ENCODE peak calls at places on chromosomes 3 and 15, in four cellular contexts. One of them, this sample, is unnamed.

GRCh38 chr15:95259513-95259912 is 1028.2 kb downstream of the MCTP2 start:
- DNase-seq in Panc1: peak; percentile 50
- DNase-seq in mammary epithelial cell: peak; percentile 58
- DNase-seq in Karpas-422: peak; percentile 82
- DNase-seq in this sample: peak; percentile 47

GRCh38 chr3:161390200-161390599 is 18.9 kb upstream of the SPTSSB start:
- DNase-seq in Karpas-422: no peak
- DNase-seq in Panc1: no peak
- DNase-seq in mammary epithelial cell: no peak
- DNase-seq in this sample: no peak

GRCh38 chr15:31461911-31462480 is 135.4 kb downstream of the KLF13 start:
- DNase-seq in mammary epithelial cell: no peak
- DNase-seq in Panc1: no peak
- DNase-seq in Karpas-422: no peak
- DNase-seq in this sample: no peak

GRCh38 chr3:161273589-161274218 is 52.6 kb downstream of the NMD3 start:
- DNase-seq in Panc1: no peak
- DNase-seq in mammary epithelial cell: no peak
- DNase-seq in Karpas-422: peak; percentile 70
- DNase-seq in this sample: no peak

GRCh38 chr3:112011376-112011940 is 12.7 kb downstream of the TAGLN3 start:
- DNase-seq in Panc1: no peak
- DNase-seq in mammary epithelial cell: no peak
- DNase-seq in Karpas-422: no peak
- DNase-seq in this sample: no peak

GRCh38 chr15:64580696-64581407 is 120.5 kb downstream of the ZNF609 start:
- DNase-seq in mammary epithelial cell: no peak
- DNase-seq in Panc1: no peak
- DNase-seq in Karpas-422: no peak
- DNase-seq in this sample: no peak

GRCh38 chr15:92654662-92655061 is 913 bp downstream of the FAM174B start:
- DNase-seq in mammary epithelial cell: no peak
- DNase-seq in Panc1: no peak
- DNase-seq in Karpas-422: no peak
- DNase-seq in this sample: no peak

GRCh38 chr3:196009456-196009855 is 72.4 kb downstream of the TFRC start:
- DNase-seq in Karpas-422: no peak
- DNase-seq in Panc1: no peak
- DNase-seq in mammary epithelial cell: no peak
- DNase-seq in this sample: no peak

GRCh38 chr3:105731686-105732085 is 137.1 kb downstream of the CBLB start:
- DNase-seq in Panc1: no peak
- DNase-seq in mammary epithelial cell: no peak
- DNase-seq in Karpas-422: no peak
- DNase-seq in this sample: no peak

GRCh38 chr3:123751478-123751877 is 132.7 kb downstream of the MYLK start:
- DNase-seq in mammary epithelial cell: no peak
- DNase-seq in Karpas-422: no peak
- DNase-seq in Panc1: no peak
- DNase-seq in this sample: no peak

GRCh38 chr3:104805508-104805907 is 561.2 kb upstream of the ALCAM start:
- DNase-seq in mammary epithelial cell: no peak
- DNase-seq in Karpas-422: no peak
- DNase-seq in Panc1: no peak
- DNase-seq in this sample: no peak

GRCh38 chr15:27538325-27538724 is 560.8 kb downstream of the OCA2 start:
- DNase-seq in mammary epithelial cell: no peak
- DNase-seq in Karpas-422: no peak
- DNase-seq in Panc1: no peak
- DNase-seq in this sample: no peak

GRCh38 chr3:140627756-140628155 is 50.1 kb upstream of the TRIM42 start:
- DNase-seq in Karpas-422: no peak
- DNase-seq in mammary epithelial cell: no peak
- DNase-seq in Panc1: no peak
- DNase-seq in this sample: no peak

GRCh38 chr3:185658504-185658912 is 72.4 kb downstream of the SENP2 start:
- DNase-seq in Karpas-422: no peak
- DNase-seq in Panc1: peak; percentile 48
- DNase-seq in mammary epithelial cell: peak; percentile 95
- DNase-seq in this sample: no peak

GRCh38 chr3:101567528-101568317 is 6.1 kb downstream of the TRMT10C start:
- DNase-seq in Panc1: no peak
- DNase-seq in mammary epithelial cell: no peak
- DNase-seq in Karpas-422: peak; percentile 38
- DNase-seq in this sample: no peak

GRCh38 chr3:183449791-183450190 is 21.4 kb upstream of the MCF2L2 start:
- DNase-seq in Karpas-422: no peak
- DNase-seq in Panc1: no peak
- DNase-seq in mammary epithelial cell: no peak
- DNase-seq in this sample: no peak

GRCh38 chr3:156216852-156217251 is 96.5 kb downstream of the KCNAB1 start:
- DNase-seq in mammary epithelial cell: no peak
- DNase-seq in Karpas-422: no peak
- DNase-seq in Panc1: no peak
- DNase-seq in this sample: no peak

GRCh38 chr3:99920530-99921376 is 103.1 kb downstream of the CMSS1 start:
- DNase-seq in Karpas-422: no peak
- DNase-seq in mammary epithelial cell: peak; percentile 61
- DNase-seq in Panc1: no peak
- DNase-seq in this sample: no peak

GRCh38 chr3:58021072-58021959 is 13.1 kb downstream of the FLNB start:
- DNase-seq in mammary epithelial cell: peak; percentile 58
- DNase-seq in Karpas-422: no peak
- DNase-seq in Panc1: no peak
- DNase-seq in this sample: peak; percentile 87

GRCh38 chr3:100114413-100115030 is at the start of gene FILIP1L:
- DNase-seq in Panc1: no peak
- DNase-seq in mammary epithelial cell: no peak
- DNase-seq in Karpas-422: no peak
- DNase-seq in this sample: no peak

GRCh38 chr3:65676592-65676991 is 362.1 kb downstream of the MAGI1 start:
- DNase-seq in Panc1: no peak
- DNase-seq in Karpas-422: no peak
- DNase-seq in mammary epithelial cell: no peak
- DNase-seq in this sample: no peak

DNA sequence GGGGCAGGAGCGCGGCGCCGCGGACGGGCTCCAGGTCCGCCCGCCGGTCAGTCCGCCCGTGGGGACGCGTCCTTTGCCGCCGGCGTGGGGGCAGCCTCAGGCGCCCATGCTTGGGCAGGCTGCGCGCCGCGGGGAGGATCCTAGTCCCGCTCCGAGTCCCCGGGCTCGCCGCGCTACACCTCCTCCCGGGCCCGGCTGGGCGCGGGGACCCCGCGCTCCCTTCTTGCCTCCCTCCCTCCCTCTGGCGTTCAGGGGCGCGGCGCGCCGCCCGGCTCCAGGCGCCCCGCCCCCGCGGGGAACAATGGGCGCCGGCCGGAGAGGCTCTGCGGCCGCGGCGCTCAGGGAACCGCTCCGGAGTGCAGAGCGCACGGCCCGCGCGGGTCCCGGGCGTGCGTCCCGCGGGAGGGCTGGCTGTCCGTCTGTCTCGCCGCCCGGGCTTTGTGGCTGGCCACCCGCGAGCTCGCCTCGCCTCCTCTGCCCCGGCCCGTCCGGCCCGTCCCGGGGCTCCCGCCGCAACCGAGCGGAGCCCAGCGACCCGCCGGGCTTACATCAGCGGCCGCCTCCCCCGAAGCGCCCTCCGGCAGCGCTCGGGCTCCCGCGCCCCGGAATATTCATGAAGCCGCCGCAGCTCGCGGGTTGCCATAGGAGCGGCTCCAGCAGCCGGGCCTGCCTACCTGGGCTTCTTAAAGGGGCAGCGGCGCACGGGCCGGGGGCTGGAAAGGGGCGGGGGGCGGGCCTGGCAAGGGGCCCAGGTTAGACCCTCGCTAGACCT is at the start of gene HCN4:
- DNase-seq in Panc1: no peak
- DNase-seq in mammary epithelial cell: no peak
- DNase-seq in Karpas-422: no peak
- DNase-seq in this sample: no peak
- H3K4me3 ChIP-seq in Panc1: peak within 1 kb of the TSS; percentile 38
- H3K4me3 ChIP-seq in mammary epithelial cell: no peak within 1 kb of the TSS
- H3K4me3 ChIP-seq in Karpas-422: no peak within 1 kb of the TSS
- H3K4me3 ChIP-seq in this sample: peak within 1 kb of the TSS; percentile 82

GRCh38 chr15:100384108-100384410 is 42.3 kb upstream of the ADAMTS17 start:
- DNase-seq in mammary epithelial cell: no peak
- DNase-seq in Karpas-422: no peak
- DNase-seq in Panc1: no peak
- DNase-seq in this sample: no peak
- H3K9me3 ChIP-seq in mammary epithelial cell: peaks cover 16% of the 10 kb centered on the region
- H3K9me3 ChIP-seq in Karpas-422: no peaks in the 10 kb centered on the region
- H3K9me3 ChIP-seq in Panc1: peaks cover 6% of the 10 kb centered on the region
- H3K9me3 ChIP-seq in this sample: peaks cover 7% of the 10 kb centered on the region

DNA sequence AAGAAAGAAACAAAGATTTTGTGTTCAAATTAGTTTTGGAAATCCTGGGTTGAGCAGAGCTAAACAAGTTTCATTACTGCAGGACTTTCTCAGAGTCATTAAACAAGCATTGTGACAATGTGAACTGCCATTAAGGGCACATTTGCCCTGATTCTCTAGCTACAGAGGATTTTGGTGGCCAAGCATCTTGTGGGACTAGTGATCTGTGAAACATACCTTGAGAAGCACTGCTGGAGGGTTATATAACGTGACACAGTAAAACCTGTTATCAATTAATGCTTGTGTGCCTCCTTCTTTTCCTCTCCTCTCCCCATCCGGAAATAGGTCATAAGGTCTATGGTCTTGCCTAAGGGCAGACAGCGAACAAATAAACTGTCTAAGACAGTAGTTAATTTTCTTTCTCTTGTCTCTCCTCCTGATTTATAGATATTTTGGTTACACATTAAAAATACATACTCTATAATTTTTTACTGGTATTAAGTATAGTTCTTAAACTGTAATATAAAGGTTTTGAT is 167.3 kb upstream of the NANOGP8 start:
- DNase-seq in mammary epithelial cell: no peak
- DNase-seq in Karpas-422: no peak
- DNase-seq in Panc1: no peak
- DNase-seq in this sample: no peak
- H3K4me3 ChIP-seq in mammary epithelial cell: no peak overlapping the region
- H3K4me3 ChIP-seq in Karpas-422: no peak overlapping the region
- H3K4me3 ChIP-seq in Panc1: no peak overlapping the region
- H3K4me3 ChIP-seq in this sample: no peak overlapping the region

DNA sequence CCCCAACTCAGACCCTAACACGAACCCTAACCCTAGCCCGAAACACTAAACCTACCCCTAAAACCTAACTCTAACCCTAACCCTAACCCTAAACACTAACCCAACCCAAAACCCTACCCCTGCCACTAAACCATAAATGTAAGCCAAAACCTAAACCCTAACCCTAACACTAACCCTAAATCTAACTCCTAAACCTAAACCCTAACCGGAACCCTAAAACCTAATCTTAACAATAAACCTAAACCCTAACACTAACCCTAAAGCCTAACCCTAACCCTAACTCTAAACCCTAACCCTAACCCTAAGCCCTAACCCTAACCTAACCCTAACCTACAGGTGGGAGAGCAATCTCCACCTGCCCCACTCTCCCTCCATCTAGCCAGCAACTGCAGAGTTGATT is 152.3 kb downstream of the OR4M2 start:
- DNase-seq in mammary epithelial cell: no peak
- DNase-seq in Karpas-422: no peak
- DNase-seq in Panc1: no peak
- DNase-seq in this sample: no peak
- H3K9me3 ChIP-seq in mammary epithelial cell: no peaks in the 10 kb centered on the region
- H3K9me3 ChIP-seq in Karpas-422: no peaks in the 10 kb centered on the region
- H3K9me3 ChIP-seq in Panc1: no peaks in the 10 kb centered on the region
- H3K9me3 ChIP-seq in this sample: peaks cover 13% of the 10 kb centered on the region

GRCh38 chr3:9498781-9499180 is 54.8 kb downstream of the LHFPL4 start:
- DNase-seq in Karpas-422: no peak
- DNase-seq in mammary epithelial cell: no peak
- DNase-seq in Panc1: no peak
- DNase-seq in this sample: no peak

GRCh38 chr3:9501226-9501625 is 52.4 kb downstream of the LHFPL4 start:
- DNase-seq in Panc1: no peak
- DNase-seq in mammary epithelial cell: no peak
- DNase-seq in Karpas-422: no peak
- DNase-seq in this sample: no peak

GRCh38 chr3:9499455-9500107 is 54.0 kb downstream of the LHFPL4 start:
- DNase-seq in Panc1: no peak
- DNase-seq in Karpas-422: no peak
- DNase-seq in mammary epithelial cell: no peak
- DNase-seq in this sample: no peak

GRCh38 chr3:9497821-9498565 is 55.6 kb downstream of the LHFPL4 start:
- DNase-seq in Panc1: no peak
- DNase-seq in mammary epithelial cell: peak; percentile 85
- DNase-seq in Karpas-422: no peak
- DNase-seq in this sample: no peak

GRCh38 chr3:9500108-9501050 is 53.2 kb downstream of the LHFPL4 start:
- DNase-seq in mammary epithelial cell: peak; percentile 17
- DNase-seq in Karpas-422: peak; percentile 91
- DNase-seq in Panc1: no peak
- DNase-seq in this sample: no peak
- H3K4me3 ChIP-seq in mammary epithelial cell: no peak overlapping the region
- H3K4me3 ChIP-seq in Karpas-422: peak overlapping the region; percentile 37
- H3K4me3 ChIP-seq in Panc1: no peak overlapping the region
- H3K4me3 ChIP-seq in this sample: peak overlapping the region; percentile 48